ENCODE peak calls at places on chromosomes 6 and 20, in ten cellular contexts. B is lower lobe of right lung, R is OCI-LY7, U is uterus, K is IMR-90, P is AG09309, S is bronchial epithelial cell, E is GM13977, G is heart right ventricle, O is thoracic aorta. D is an unnamed sample.

GRCh38 chr6:79574636-79575035 is 37.4 kb upstream of the LCA5 start:
- DNase-seq in B (no peak), R (no peak), U (no peak), K (peak), P (no peak), S (peak), E (no peak), G (no peak), O (no peak), D (no peak)

GRCh38 chr6:15522856-15523529 is 139.8 kb downstream of the DTNBP1 start:
- DNase-seq in B (no peak), R (no peak), U (peak), K (no peak), P (no peak), S (no peak), E (no peak), G (no peak), O (no peak), D (no peak)

GRCh38 chr20:24489193-24489592 is 19.8 kb downstream of the SYNDIG1 start:
- DNase-seq in B (no peak), R (no peak), U (no peak), K (no peak), P (no peak), S (no peak), E (no peak), G (no peak), O (no peak), D (no peak)

GRCh38 chr6:133495205-133495903 is 254.2 kb downstream of the EYA4 start:
- DNase-seq in B (no peak), R (no peak), U (no peak), K (no peak), P (no peak), S (no peak), E (no peak), G (no peak), O (no peak), D (no peak)

GRCh38 chr6:140105857-140106256 is 731.4 kb upstream of the CITED2 start:
- DNase-seq in B (no peak), R (no peak), U (peak), K (no peak), P (no peak), S (peak), E (no peak), G (no peak), O (no peak), D (no peak)

GRCh38 chr6:151475653-151476523 is 17.9 kb upstream of the CCDC170 start:
- DNase-seq in B (peak), R (peak), U (peak), K (peak), P (no peak), S (peak), E (peak), G (no peak), O (no peak), D (peak)

GRCh38 chr6:105609375-105609991 is 206.6 kb upstream of the PREP start:
- DNase-seq in B (peak), R (no peak), U (peak), K (peak), P (no peak), S (no peak), E (no peak), G (peak), O (no peak), D (no peak)

GRCh38 chr20:5041433-5041832 is 40.1 kb upstream of the SLC23A2 start:
- DNase-seq in B (no peak), R (no peak), U (no peak), K (no peak), P (no peak), S (no peak), E (no peak), G (no peak), O (no peak), D (no peak)

GRCh38 chr6:143675946-143676345 is 1.8 kb upstream of the PHACTR2 start:
- DNase-seq in B (no peak), R (no peak), U (no peak), K (peak), P (no peak), S (peak), E (no peak), G (no peak), O (no peak), D (no peak)

GRCh38 chr6:55137925-55138324 is 36.4 kb upstream of the HCRTR2 start:
- DNase-seq in B (no peak), R (no peak), U (no peak), K (no peak), P (no peak), S (no peak), E (no peak), G (no peak), O (no peak), D (no peak)

GRCh38 chr6:15888798-15889772 is 226.3 kb upstream of the DTNBP1 start:
- DNase-seq in B (no peak), R (no peak), U (no peak), K (no peak), P (no peak), S (no peak), E (no peak), G (no peak), O (no peak), D (no peak)

GRCh38 chr20:54284928-54285704 is 77.2 kb downstream of the PFDN4 start:
- DNase-seq in B (no peak), R (no peak), U (no peak), K (peak), P (no peak), S (peak), E (no peak), G (no peak), O (no peak), D (no peak)

GRCh38 chr6:122838060-122838780 is 49.2 kb downstream of the SMPDL3A start:
- DNase-seq in B (no peak), R (no peak), U (no peak), K (peak), P (no peak), S (peak), E (no peak), G (no peak), O (no peak), D (no peak)

GRCh38 chr6:20948531-20948930 is 414.3 kb downstream of the CDKAL1 start:
- DNase-seq in B (no peak), R (no peak), U (no peak), K (no peak), P (no peak), S (no peak), E (no peak), G (no peak), O (no peak), D (no peak)

GRCh38 chr6:16270178-16270794 is 31.9 kb downstream of the GMPR start:
- DNase-seq in B (no peak), R (no peak), U (no peak), K (no peak), P (no peak), S (no peak), E (no peak), G (no peak), O (no peak), D (no peak)

GRCh38 chr20:17873410-17874270 is 95.0 kb downstream of the SNX5 start:
- DNase-seq in B (peak), R (no peak), U (peak), K (peak), P (peak), S (peak), E (no peak), G (peak), O (peak), D (no peak)

GRCh38 chr6:5995705-5996686 is 10.7 kb downstream of the NRN1 start:
- DNase-seq in B (peak), R (no peak), U (peak), K (peak), P (no peak), S (peak), E (no peak), G (peak), O (no peak), D (no peak)

GRCh38 chr6:13278991-13279390 is 49.3 kb downstream of the TBC1D7 start:
- DNase-seq in B (no peak), R (no peak), U (no peak), K (peak), P (peak), S (no peak), E (no peak), G (no peak), O (no peak), D (no peak)

GRCh38 chr6:168542301-168542700 is 101.3 kb downstream of the SMOC2 start:
- DNase-seq in B (peak), R (no peak), U (no peak), K (no peak), P (no peak), S (no peak), E (no peak), G (no peak), O (no peak), D (no peak)

GRCh38 chr6:111657146-111657545 is 51.5 kb upstream of the TRAF3IP2 start:
- DNase-seq in B (no peak), R (no peak), U (no peak), K (peak), P (peak), S (peak), E (no peak), G (no peak), O (no peak), D (no peak)

GRCh38 chr6:8499540-8499939 is 64.2 kb upstream of the SLC35B3 start:
- DNase-seq in B (no peak), R (peak), U (no peak), K (no peak), P (no peak), S (peak), E (no peak), G (no peak), O (no peak), D (no peak)

GRCh38 chr6:73644941-73645591 is 8.7 kb downstream of the SLC17A5 start:
- DNase-seq in B (no peak), R (peak), U (no peak), K (no peak), P (no peak), S (no peak), E (no peak), G (no peak), O (no peak), D (peak)

GRCh38 chr6:159983641-159984080 is 14.8 kb downstream of the IGF2R start:
- DNase-seq in B (no peak), R (no peak), U (no peak), K (peak), P (no peak), S (no peak), E (no peak), G (no peak), O (no peak), D (no peak)

GRCh38 chr6:82751718-82752117 is 313.9 kb downstream of the UBE3D start:
- DNase-seq in B (no peak), R (no peak), U (no peak), K (no peak), P (no peak), S (no peak), E (no peak), G (no peak), O (no peak), D (no peak)

GRCh38 chr6:101577091-101577490 is 183.6 kb downstream of the GRIK2 start:
- DNase-seq in B (no peak), R (no peak), U (no peak), K (no peak), P (no peak), S (no peak), E (no peak), G (no peak), O (no peak), D (no peak)

GRCh38 chr6:87656857-87657256 is 45.2 kb downstream of the AKIRIN2 start:
- DNase-seq in B (no peak), R (peak), U (no peak), K (no peak), P (no peak), S (no peak), E (no peak), G (no peak), O (no peak), D (no peak)

GRCh38 chr6:95133578-95133977 is 443.8 kb upstream of the MANEA start:
- DNase-seq in B (no peak), R (no peak), U (no peak), K (peak), P (no peak), S (peak), E (no peak), G (no peak), O (no peak), D (no peak)

GRCh38 chr6:111651185-111652034 is 45.7 kb upstream of the TRAF3IP2 start:
- DNase-seq in B (no peak), R (no peak), U (no peak), K (peak), P (no peak), S (no peak), E (no peak), G (no peak), O (no peak), D (no peak)

GRCh38 chr20:2693996-2694471 is 1.5 kb downstream of the EBF4 start:
- DNase-seq in B (no peak), R (no peak), U (no peak), K (no peak), P (no peak), S (no peak), E (no peak), G (no peak), O (no peak), D (no peak)

GRCh38 chr20:44206132-44206531 is 4.4 kb downstream of the OSER1 start:
- DNase-seq in B (no peak), R (no peak), U (no peak), K (no peak), P (no peak), S (no peak), E (no peak), G (no peak), O (no peak), D (no peak)

GRCh38 chr20:4573564-4574355 is 147.9 kb upstream of the PRND start:
- DNase-seq in B (no peak), R (no peak), U (no peak), K (peak), P (peak), S (peak), E (no peak), G (no peak), O (no peak), D (no peak)

GRCh38 chr20:23596856-23597255 is 8.9 kb downstream of the CST9 start:
- DNase-seq in B (no peak), R (no peak), U (no peak), K (no peak), P (peak), S (peak), E (no peak), G (no peak), O (no peak), D (no peak)

GRCh38 chr6:145278163-145278807 is 457.0 kb downstream of the EPM2A start:
- DNase-seq in B (no peak), R (no peak), U (no peak), K (peak), P (no peak), S (peak), E (no peak), G (no peak), O (no peak), D (no peak)

GRCh38 chr20:20820104-20820503 is 107.7 kb upstream of the RALGAPA2 start:
- DNase-seq in B (no peak), R (no peak), U (no peak), K (no peak), P (no peak), S (peak), E (no peak), G (no peak), O (no peak), D (no peak)
- TF ChIP-seq CTCF in B (peak), R (peak), U (no peak), K (peak), P (peak), S (peak), E (peak), G (no peak), O (no peak), D (no peak)

GRCh38 chr6:31193206-31193605 is 22.7 kb upstream of the POU5F1 start:
- DNase-seq in B (no peak), R (no peak), U (no peak), K (no peak), P (no peak), S (no peak), E (no peak), G (no peak), O (no peak), D (no peak)
- TF ChIP-seq CTCF in B (no peak), R (no peak), U (no peak), K (no peak), P (no peak), S (no peak), E (no peak), G (no peak), O (no peak), D (no peak)

DNA sequence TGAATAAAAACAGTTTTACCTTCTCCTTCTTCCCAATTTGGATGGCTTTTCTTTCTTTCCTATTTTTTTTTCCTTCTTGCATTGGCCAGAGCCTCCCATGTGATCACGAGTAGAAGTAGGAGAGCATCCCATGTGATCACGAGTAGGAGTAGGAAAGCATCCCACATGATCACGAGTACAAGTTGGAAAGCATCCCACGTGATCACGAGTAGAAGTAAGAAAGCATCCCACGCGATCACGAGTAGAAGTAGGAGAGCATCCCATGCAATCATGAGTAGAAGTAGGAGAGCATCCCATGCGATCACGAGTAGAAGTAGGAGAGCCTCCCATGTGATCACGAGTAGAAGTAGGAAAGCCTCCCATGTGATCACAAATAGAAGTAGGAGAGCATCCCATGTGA is 218.6 kb downstream of the DLL1 start:
- DNase-seq in B (no peak), R (no peak), U (no peak), K (no peak), P (no peak), S (no peak), E (no peak), G (no peak), O (no peak), D (no peak)
- TF ChIP-seq CTCF in B (no peak), R (no peak), U (no peak), K (no peak), P (no peak), S (no peak), E (no peak), G (no peak), O (no peak), D (no peak)

GRCh38 chr6:108715832-108716231 is 132.4 kb upstream of the ARMC2 start:
- DNase-seq in B (no peak), R (no peak), U (no peak), K (peak), P (no peak), S (no peak), E (no peak), G (no peak), O (no peak), D (no peak)

GRCh38 chr6:108716801-108717791 is 131.1 kb upstream of the ARMC2 start:
- DNase-seq in B (no peak), R (no peak), U (no peak), K (no peak), P (no peak), S (no peak), E (no peak), G (no peak), O (no peak), D (no peak)

GRCh38 chr6:108712946-108713345 is 135.3 kb upstream of the ARMC2 start:
- DNase-seq in B (no peak), R (no peak), U (no peak), K (no peak), P (no peak), S (no peak), E (no peak), G (no peak), O (no peak), D (no peak)

GRCh38 chr6:108714012-108714773 is 134.0 kb upstream of the ARMC2 start:
- DNase-seq in B (no peak), R (no peak), U (peak), K (peak), P (no peak), S (peak), E (no peak), G (no peak), O (no peak), D (no peak)

DNA sequence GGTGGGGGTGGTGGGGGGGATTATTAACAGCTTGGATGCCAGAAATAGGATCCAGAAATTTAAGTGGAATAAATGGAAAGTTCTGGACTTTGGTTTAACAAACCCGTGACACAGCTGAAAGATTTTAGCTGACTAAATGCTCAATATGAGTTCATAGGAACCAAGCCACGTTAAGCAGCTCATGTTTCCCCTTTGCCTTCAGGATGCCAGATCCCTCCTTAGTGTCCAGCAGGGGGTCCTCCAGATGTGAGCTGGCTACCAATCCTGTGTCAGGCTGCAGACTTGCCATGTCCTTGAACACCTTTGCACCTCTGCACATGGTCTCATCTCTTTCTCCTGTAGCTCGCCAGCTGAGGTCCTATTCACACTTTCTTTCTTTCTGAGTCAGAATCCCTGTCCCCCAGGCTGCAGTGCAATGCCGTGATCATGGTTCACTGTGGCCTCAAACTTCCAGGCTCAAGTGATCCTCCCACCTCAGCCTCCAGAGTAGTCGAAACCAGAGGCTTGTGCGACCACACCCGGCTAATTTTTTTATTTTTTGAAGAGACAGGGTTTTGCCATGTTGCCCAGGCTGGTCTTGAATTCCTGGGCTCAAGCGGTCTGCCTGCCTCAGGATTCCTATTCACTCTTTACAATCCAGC is 133.3 kb upstream of the ARMC2 start:
- DNase-seq in B (no peak), R (no peak), U (no peak), K (peak), P (no peak), S (no peak), E (no peak), G (no peak), O (no peak), D (no peak)
- TF ChIP-seq CTCF in B (no peak), R (no peak), U (no peak), K (peak), P (peak), S (no peak), E (no peak), G (no peak), O (no peak), D (no peak)